ENCODE peak calls at places on chromosomes 12 and 14, in five cellular contexts. Z is GM12878, P is HepG2, K is K562, Y is H1. D is an unnamed sample.

GRCh38 chr12:92389466-92389865 is 243.8 kb upstream of the BTG1 start:
- DNase-seq in Z (no peak), P (no peak), K (no peak), Y (no peak), D (no peak)

GRCh38 chr12:67592228-67593011 is 56.1 kb upstream of the DYRK2 start:
- DNase-seq in Z (peak; percentile 45), P (no peak), K (no peak), Y (no peak), D (peak; percentile 18)

GRCh38 chr12:111842556-111843396 is 748 bp downstream of the MAPKAPK5 start:
- DNase-seq in Z (no peak), P (peak; percentile 18), K (no peak), Y (no peak), D (no peak)

GRCh38 chr12:27261866-27262265 is 17.8 kb downstream of the STK38L start:
- DNase-seq in Z (no peak), P (no peak), K (no peak), Y (no peak), D (no peak)

GRCh38 chr12:94025730-94026129 is 122.6 kb upstream of the PLXNC1 start:
- DNase-seq in Z (no peak), P (no peak), K (no peak), Y (no peak), D (no peak)

GRCh38 chr14:75132374-75133086 is 5.7 kb upstream of the NEK9 start:
- DNase-seq in Z (peak; percentile 66), P (peak; percentile 69), K (peak; percentile 37), Y (peak; percentile 66), D (peak; percentile 65)

GRCh38 chr12:84807249-84807648 is 105.3 kb downstream of the SLC6A15 start:
- DNase-seq in Z (no peak), P (no peak), K (no peak), Y (no peak), D (no peak)

GRCh38 chr14:33510991-33511390 is 439.9 kb downstream of the EGLN3 start:
- DNase-seq in Z (no peak), P (no peak), K (no peak), Y (no peak), D (no peak)

GRCh38 chr12:131561891-131562684 is 148.8 kb upstream of the SFSWAP start:
- DNase-seq in Z (no peak), P (no peak), K (no peak), Y (no peak), D (no peak)

GRCh38 chr14:105023791-105024480 is 3.1 kb upstream of the CDCA4 start:
- DNase-seq in Z (no peak), P (no peak), K (no peak), Y (no peak), D (peak; percentile 18)

GRCh38 chr12:79547044-79547734 is 143.6 kb downstream of the PAWR start:
- DNase-seq in Z (no peak), P (peak; percentile 93), K (no peak), Y (peak; percentile 68), D (peak; percentile 78)

GRCh38 chr12:111093428-111094142 is 173.2 kb upstream of the MYL2 start:
- DNase-seq in Z (peak; percentile 21), P (no peak), K (no peak), Y (no peak), D (no peak)

GRCh38 chr14:63852271-63852816 is 460 bp upstream of the SYNE2 start:
- DNase-seq in Z (no peak), P (no peak), K (no peak), Y (no peak), D (no peak)

GRCh38 chr12:49827351-49828099 is 688 bp downstream of the NCKAP5L start:
- DNase-seq in Z (no peak), P (peak; percentile 71), K (peak; percentile 83), Y (peak; percentile 84), D (no peak)

GRCh38 chr12:15808250-15808971 is 19.2 kb upstream of the EPS8 start:
- DNase-seq in Z (no peak), P (no peak), K (no peak), Y (no peak), D (no peak)

GRCh38 chr12:104743181-104743580 is 214.9 kb downstream of the SLC41A2 start:
- DNase-seq in Z (no peak), P (no peak), K (no peak), Y (no peak), D (no peak)

GRCh38 chr12:121791671-121792496 is 1.6 kb downstream of the RHOF start:
- DNase-seq in Z (no peak), P (peak; percentile 91), K (no peak), Y (no peak), D (no peak)

GRCh38 chr12:121788176-121788818 is 5.2 kb downstream of the RHOF start:
- DNase-seq in Z (no peak), P (no peak), K (no peak), Y (no peak), D (no peak)

GRCh38 chr12:121789233-121789781 is 4.2 kb downstream of the RHOF start:
- DNase-seq in Z (no peak), P (no peak), K (no peak), Y (no peak), D (no peak)

GRCh38 chr12:121792607-121793500 is 634 bp downstream of the RHOF start:
- DNase-seq in Z (no peak), P (peak; percentile 62), K (no peak), Y (no peak), D (no peak)

GRCh38 chr12:121789800-121790748 is 3.4 kb downstream of the RHOF start:
- DNase-seq in Z (peak; percentile 70), P (no peak), K (no peak), Y (no peak), D (no peak)
- TF ChIP-seq POLR2A in Z (peak; percentile 84), P (no peak), K (no peak), Y (no peak), D (no peak)

GRCh38 chr12:122265433-122265832 is 861 bp downstream of the VPS33A start:
- DNase-seq in Z (no peak), P (no peak), K (no peak), Y (no peak), D (no peak)
- TF ChIP-seq YY1 in Z (no peak), P (no peak), K (no peak), Y (no peak), D (no peak)

GRCh38 chr12:1529862-1530591 is 64.4 kb downstream of the FBXL14 start:
- DNase-seq in Z (no peak), P (no peak), K (peak; percentile 58), Y (no peak), D (no peak)
- TF ChIP-seq POLR2A in Z (no peak), P (no peak), K (no peak), Y (no peak), D (no peak)

GRCh38 chr14:71248204-71248603 is 340.9 kb downstream of the PCNX1 start:
- DNase-seq in Z (no peak), P (no peak), K (no peak), Y (no peak), D (no peak)
- TF ChIP-seq YY1 in Z (no peak), P (no peak), K (no peak), Y (no peak), D (no peak)

GRCh38 chr14:22508662-22509035 is 80.4 kb downstream of the DAD1 start:
- DNase-seq in Z (no peak), P (no peak), K (no peak), Y (no peak), D (no peak)
- TF ChIP-seq POLR2A in Z (no peak), P (no peak), K (no peak), Y (no peak), D (no peak)

GRCh38 chr14:57831981-57832380 is 33.9 kb downstream of the SLC35F4 start:
- DNase-seq in Z (no peak), P (no peak), K (peak; percentile 6), Y (no peak), D (no peak)

GRCh38 chr14:57834001-57834598 is 31.8 kb downstream of the SLC35F4 start:
- DNase-seq in Z (no peak), P (no peak), K (no peak), Y (no peak), D (no peak)

GRCh38 chr14:57834961-57835360 is 30.9 kb downstream of the SLC35F4 start:
- DNase-seq in Z (no peak), P (no peak), K (no peak), Y (no peak), D (no peak)

GRCh38 chr14:57835751-57836150 is 30.1 kb downstream of the SLC35F4 start:
- DNase-seq in Z (no peak), P (no peak), K (no peak), Y (no peak), D (no peak)

GRCh38 chr14:57833304-57833703 is 32.6 kb downstream of the SLC35F4 start:
- DNase-seq in Z (no peak), P (no peak), K (no peak), Y (no peak), D (peak; percentile 96)
- TF ChIP-seq YY1 in Z (no peak), P (no peak), K (no peak), Y (no peak), D (no peak)

DNA sequence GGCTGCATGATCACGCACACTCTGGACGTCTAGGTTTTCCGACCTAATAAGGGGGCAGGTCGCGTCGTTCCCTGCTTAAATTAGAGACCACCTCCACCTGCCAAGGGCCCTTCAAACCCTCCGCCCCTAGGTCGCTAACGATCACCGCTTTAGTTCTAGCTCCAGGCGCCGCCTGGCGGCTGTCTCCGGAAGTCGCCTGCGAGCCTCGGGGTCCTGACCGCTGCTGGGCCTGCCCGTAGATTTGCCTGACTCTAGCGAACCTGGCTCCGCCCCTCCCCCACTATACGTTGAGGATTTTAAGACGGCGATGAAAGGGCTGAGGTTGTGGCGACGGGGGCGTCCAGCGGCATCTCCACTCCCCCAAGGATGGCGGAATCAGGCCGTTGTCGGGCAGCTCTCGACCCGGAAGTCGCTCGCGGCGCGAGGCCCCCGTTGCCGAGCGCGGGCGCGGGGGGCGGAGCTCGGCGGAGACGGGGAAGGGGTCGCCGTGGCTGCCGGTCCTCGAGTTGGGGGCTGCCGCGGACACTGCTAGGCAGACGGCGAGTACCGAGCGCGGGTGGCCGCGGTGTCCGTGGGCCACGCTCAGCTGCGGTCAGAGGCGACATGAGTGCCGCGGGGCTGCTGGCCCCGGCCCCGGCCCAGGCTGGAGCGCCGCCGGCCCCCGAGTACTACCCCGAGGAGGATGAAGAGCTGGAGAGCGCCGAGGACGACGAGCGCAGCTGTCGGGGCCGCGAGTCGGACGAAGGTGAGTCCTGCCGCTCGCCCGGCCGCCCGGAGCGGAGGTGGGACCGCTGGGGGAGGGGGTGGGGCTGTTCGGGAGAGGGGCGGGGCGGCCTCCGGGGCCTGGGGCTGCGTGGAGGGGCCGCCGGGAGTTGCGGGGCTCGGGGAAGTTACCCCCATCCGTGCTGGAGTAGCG is at the start of gene SUDS3:
- DNase-seq in Z (peak; percentile 73), P (peak; percentile 78), K (peak; percentile 87), Y (peak; percentile 99), D (peak; percentile 67)
- TF ChIP-seq POLR2A in Z (peak; percentile 83), P (no peak), K (peak; percentile 58), Y (no peak), D (no peak)

DNA sequence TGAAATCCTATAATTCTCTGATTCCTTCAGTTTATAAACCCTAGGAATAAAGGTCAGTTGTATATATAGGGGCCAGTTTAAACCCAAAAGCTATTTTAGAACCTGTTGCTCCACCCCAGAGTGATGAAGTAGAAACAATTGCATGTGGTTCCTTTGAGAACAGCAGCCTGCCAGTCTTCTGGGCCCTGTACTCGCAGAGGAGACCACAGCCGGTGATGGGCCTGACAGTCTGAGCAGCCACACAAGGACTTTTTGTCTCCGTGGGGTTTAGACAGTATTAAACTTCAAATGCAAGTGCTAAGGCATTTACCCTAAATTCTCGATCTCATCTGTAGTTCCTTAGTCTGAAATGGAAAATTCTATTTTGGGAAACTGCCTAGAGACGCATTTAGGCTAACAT is 80.6 kb downstream of the PRICKLE1 start:
- DNase-seq in Z (no peak), P (no peak), K (no peak), Y (no peak), D (no peak)
- TF ChIP-seq YY1 in Z (no peak), P (no peak), K (no peak), Y (no peak), D (no peak)

D was measured in HCT116.